ENCODE peak calls at places on chromosomes 5 and 9, in nine cellular contexts. One of them, this sample, is unnamed.

GRCh38 chr5:74028406-74028805 is 402.4 kb downstream of the ARHGEF28 start:
- DNase-seq in HCT116: peak; percentile 60
- DNase-seq in K562: no peak
- DNase-seq in adrenal gland: no peak
- DNase-seq in ovary: no peak
- DNase-seq in IMR-90: peak; percentile 18
- DNase-seq in stomach: no peak
- DNase-seq in breast epithelium: no peak
- DNase-seq in uterus: no peak
- DNase-seq in this sample: no peak

GRCh38 chr5:72600401-72600981 is 93.3 kb upstream of the ZNF366 start:
- DNase-seq in HCT116: peak; percentile 10
- DNase-seq in K562: no peak
- DNase-seq in adrenal gland: no peak
- DNase-seq in ovary: no peak
- DNase-seq in IMR-90: peak; percentile 95
- DNase-seq in stomach: no peak
- DNase-seq in breast epithelium: no peak
- DNase-seq in uterus: no peak
- DNase-seq in this sample: no peak

GRCh38 chr9:135500071-135500524 is 384 bp upstream of the MRPS2 start:
- DNase-seq in HCT116: no peak
- DNase-seq in K562: no peak
- DNase-seq in adrenal gland: no peak
- DNase-seq in ovary: no peak
- DNase-seq in IMR-90: peak; percentile 44
- DNase-seq in stomach: no peak
- DNase-seq in breast epithelium: no peak
- DNase-seq in uterus: no peak
- DNase-seq in this sample: no peak

GRCh38 chr9:132124800-132125199 is 37.1 kb upstream of the NTNG2 start:
- DNase-seq in HCT116: no peak
- DNase-seq in K562: no peak
- DNase-seq in adrenal gland: no peak
- DNase-seq in ovary: no peak
- DNase-seq in IMR-90: no peak
- DNase-seq in stomach: no peak
- DNase-seq in breast epithelium: no peak
- DNase-seq in uterus: no peak
- DNase-seq in this sample: no peak

GRCh38 chr5:1497271-1497777 is 26.4 kb downstream of the LPCAT1 start:
- DNase-seq in HCT116: no peak
- DNase-seq in K562: no peak
- DNase-seq in adrenal gland: no peak
- DNase-seq in ovary: no peak
- DNase-seq in IMR-90: no peak
- DNase-seq in stomach: no peak
- DNase-seq in breast epithelium: no peak
- DNase-seq in uterus: peak; percentile 44
- DNase-seq in this sample: no peak

GRCh38 chr9:128026255-128027165 is 40.6 kb downstream of the NAIF1 start:
- DNase-seq in HCT116: no peak
- DNase-seq in K562: no peak
- DNase-seq in adrenal gland: no peak
- DNase-seq in ovary: no peak
- DNase-seq in IMR-90: no peak
- DNase-seq in stomach: peak; percentile 38
- DNase-seq in breast epithelium: peak; percentile 31
- DNase-seq in uterus: no peak
- DNase-seq in this sample: no peak

GRCh38 chr9:13731637-13732036 is 452.1 kb upstream of the MPDZ start:
- DNase-seq in HCT116: no peak
- DNase-seq in K562: no peak
- DNase-seq in adrenal gland: no peak
- DNase-seq in ovary: no peak
- DNase-seq in IMR-90: no peak
- DNase-seq in stomach: no peak
- DNase-seq in breast epithelium: no peak
- DNase-seq in uterus: no peak
- DNase-seq in this sample: no peak

GRCh38 chr9:5557606-5558587 is 47.6 kb downstream of the PDCD1LG2 start:
- DNase-seq in HCT116: no peak
- DNase-seq in K562: no peak
- DNase-seq in adrenal gland: no peak
- DNase-seq in ovary: no peak
- DNase-seq in IMR-90: no peak
- DNase-seq in stomach: no peak
- DNase-seq in breast epithelium: no peak
- DNase-seq in uterus: peak; percentile 28
- DNase-seq in this sample: no peak

GRCh38 chr9:120927125-120928014 is 774 bp upstream of the TRAF1 start:
- DNase-seq in HCT116: no peak
- DNase-seq in K562: no peak
- DNase-seq in adrenal gland: no peak
- DNase-seq in ovary: no peak
- DNase-seq in IMR-90: no peak
- DNase-seq in stomach: no peak
- DNase-seq in breast epithelium: no peak
- DNase-seq in uterus: no peak
- DNase-seq in this sample: no peak

GRCh38 chr5:34691326-34691725 is 35.2 kb downstream of the RAI14 start:
- DNase-seq in HCT116: no peak
- DNase-seq in K562: no peak
- DNase-seq in adrenal gland: no peak
- DNase-seq in ovary: no peak
- DNase-seq in IMR-90: no peak
- DNase-seq in stomach: no peak
- DNase-seq in breast epithelium: no peak
- DNase-seq in uterus: no peak
- DNase-seq in this sample: no peak

GRCh38 chr9:126965541-126966428 is 51.2 kb downstream of the RALGPS1 start:
- DNase-seq in HCT116: peak; percentile 38
- DNase-seq in K562: no peak
- DNase-seq in adrenal gland: peak; percentile 60
- DNase-seq in ovary: peak; percentile 49
- DNase-seq in IMR-90: peak; percentile 61
- DNase-seq in stomach: peak; percentile 46
- DNase-seq in breast epithelium: no peak
- DNase-seq in uterus: peak; percentile 50
- DNase-seq in this sample: peak; percentile 72

GRCh38 chr5:79020861-79021561 is 35.9 kb upstream of the ARSB start:
- DNase-seq in HCT116: peak; percentile 58
- DNase-seq in K562: peak; percentile 28
- DNase-seq in adrenal gland: peak; percentile 58
- DNase-seq in ovary: peak; percentile 50
- DNase-seq in IMR-90: peak; percentile 78
- DNase-seq in stomach: peak; percentile 60
- DNase-seq in breast epithelium: peak; percentile 31
- DNase-seq in uterus: peak; percentile 52
- DNase-seq in this sample: peak; percentile 70

GRCh38 chr5:139841549-139841948 is 45.9 kb downstream of the PSD2 start:
- DNase-seq in HCT116: no peak
- DNase-seq in K562: no peak
- DNase-seq in adrenal gland: no peak
- DNase-seq in ovary: no peak
- DNase-seq in IMR-90: no peak
- DNase-seq in stomach: no peak
- DNase-seq in breast epithelium: no peak
- DNase-seq in uterus: no peak
- DNase-seq in this sample: no peak

GRCh38 chr9:137025120-137025966 is 2.7 kb downstream of the ABCA2 start:
- DNase-seq in HCT116: no peak
- DNase-seq in K562: no peak
- DNase-seq in adrenal gland: no peak
- DNase-seq in ovary: no peak
- DNase-seq in IMR-90: no peak
- DNase-seq in stomach: peak; percentile 91
- DNase-seq in breast epithelium: peak; percentile 79
- DNase-seq in uterus: no peak
- DNase-seq in this sample: peak; percentile 77

DNA sequence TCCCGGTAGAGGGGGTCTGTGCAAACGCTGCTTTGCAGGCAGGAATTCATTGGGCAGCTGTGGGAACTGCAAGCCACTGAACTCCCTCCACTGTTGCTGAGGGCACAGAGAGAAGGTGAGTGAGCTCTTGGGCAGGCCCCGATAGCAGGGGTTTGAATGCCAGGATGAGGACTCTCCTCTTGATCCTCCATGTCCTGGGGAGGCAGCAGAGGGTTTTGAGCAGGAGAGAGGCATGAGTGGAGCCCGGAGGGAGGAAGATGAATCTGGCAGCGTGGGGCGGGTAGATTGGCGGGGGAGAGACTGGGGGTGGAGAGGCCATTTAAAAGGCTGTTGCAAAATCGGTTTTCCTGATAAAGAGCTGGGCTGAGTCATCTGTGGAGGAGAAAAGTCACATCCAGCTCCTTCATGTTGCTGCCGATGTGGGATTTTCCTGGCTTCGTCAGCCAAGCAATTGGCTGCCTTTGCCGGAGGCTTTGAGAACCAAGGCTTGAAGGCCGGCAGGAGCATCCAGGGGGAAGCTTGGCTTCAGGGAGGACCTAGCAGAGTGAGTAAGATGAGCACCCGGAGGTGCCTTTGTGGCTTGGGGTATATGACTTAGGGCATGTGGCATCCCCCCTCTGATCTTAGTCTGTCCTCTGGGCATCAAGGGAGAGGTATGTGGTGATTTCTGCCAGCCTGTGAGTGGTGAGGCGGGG is at the start of gene SYNPO:
- DNase-seq in HCT116: no peak
- DNase-seq in K562: peak; percentile 68
- DNase-seq in adrenal gland: peak; percentile 88
- DNase-seq in ovary: peak; percentile 92
- DNase-seq in IMR-90: peak; percentile 98
- DNase-seq in stomach: peak; percentile 53
- DNase-seq in breast epithelium: no peak
- DNase-seq in uterus: peak; percentile 92
- DNase-seq in this sample: peak; percentile 85
- TF ChIP-seq POLR2A in HCT116: no peak
- TF ChIP-seq POLR2A in K562: no peak
- TF ChIP-seq POLR2A in adrenal gland: peak; percentile 84
- TF ChIP-seq POLR2A in ovary: peak; percentile 15
- TF ChIP-seq POLR2A in IMR-90: peak; percentile 63
- TF ChIP-seq POLR2A in stomach: no peak
- TF ChIP-seq POLR2A in breast epithelium: no peak
- TF ChIP-seq POLR2A in uterus: no peak
- TF ChIP-seq POLR2A in this sample: no peak

GRCh38 chr5:82882316-82882715 is 194.9 kb downstream of the TMEM167A start:
- DNase-seq in HCT116: no peak
- DNase-seq in K562: no peak
- DNase-seq in adrenal gland: no peak
- DNase-seq in ovary: no peak
- DNase-seq in IMR-90: no peak
- DNase-seq in stomach: no peak
- DNase-seq in breast epithelium: no peak
- DNase-seq in uterus: no peak
- DNase-seq in this sample: no peak
- H3K4me1 ChIP-seq in HCT116: peaks cover 3% of the 10 kb centered on the region
- H3K4me1 ChIP-seq in K562: no peaks in the 10 kb centered on the region
- H3K4me1 ChIP-seq in adrenal gland: no peaks in the 10 kb centered on the region
- H3K4me1 ChIP-seq in ovary: no peaks in the 10 kb centered on the region
- H3K4me1 ChIP-seq in IMR-90: peaks cover 2% of the 10 kb centered on the region
- H3K4me1 ChIP-seq in stomach: no peaks in the 10 kb centered on the region
- H3K4me1 ChIP-seq in breast epithelium: no peaks in the 10 kb centered on the region
- H3K4me1 ChIP-seq in uterus: no peaks in the 10 kb centered on the region
- H3K4me1 ChIP-seq in this sample: no peaks in the 10 kb centered on the region

GRCh38 chr5:169748189-169748588 is 111.1 kb downstream of the DOCK2 start:
- DNase-seq in HCT116: no peak
- DNase-seq in K562: no peak
- DNase-seq in adrenal gland: no peak
- DNase-seq in ovary: no peak
- DNase-seq in IMR-90: no peak
- DNase-seq in stomach: no peak
- DNase-seq in breast epithelium: no peak
- DNase-seq in uterus: no peak
- DNase-seq in this sample: no peak
- H3K36me3 ChIP-seq in HCT116: no peaks in the 10 kb centered on the region
- H3K36me3 ChIP-seq in K562: peaks cover 5% of the 10 kb centered on the region
- H3K36me3 ChIP-seq in adrenal gland: no peaks in the 10 kb centered on the region
- H3K36me3 ChIP-seq in ovary: no peaks in the 10 kb centered on the region
- H3K36me3 ChIP-seq in IMR-90: no peaks in the 10 kb centered on the region
- H3K36me3 ChIP-seq in stomach: peaks cover 7% of the 10 kb centered on the region
- H3K36me3 ChIP-seq in breast epithelium: no peaks in the 10 kb centered on the region
- H3K36me3 ChIP-seq in uterus: no peaks in the 10 kb centered on the region
- H3K36me3 ChIP-seq in this sample: no peaks in the 10 kb centered on the region

GRCh38 chr9:83919111-83919510 is 2.1 kb downstream of the KIF27 start:
- DNase-seq in HCT116: no peak
- DNase-seq in K562: no peak
- DNase-seq in adrenal gland: no peak
- DNase-seq in ovary: no peak
- DNase-seq in IMR-90: no peak
- DNase-seq in stomach: no peak
- DNase-seq in breast epithelium: no peak
- DNase-seq in uterus: no peak
- DNase-seq in this sample: no peak

GRCh38 chr9:83920469-83920941 is 727 bp downstream of the KIF27 start:
- DNase-seq in HCT116: no peak
- DNase-seq in K562: peak; percentile 27
- DNase-seq in adrenal gland: no peak
- DNase-seq in ovary: peak; percentile 65
- DNase-seq in IMR-90: peak; percentile 38
- DNase-seq in stomach: peak; percentile 62
- DNase-seq in breast epithelium: peak; percentile 55
- DNase-seq in uterus: no peak
- DNase-seq in this sample: peak; percentile 79

DNA sequence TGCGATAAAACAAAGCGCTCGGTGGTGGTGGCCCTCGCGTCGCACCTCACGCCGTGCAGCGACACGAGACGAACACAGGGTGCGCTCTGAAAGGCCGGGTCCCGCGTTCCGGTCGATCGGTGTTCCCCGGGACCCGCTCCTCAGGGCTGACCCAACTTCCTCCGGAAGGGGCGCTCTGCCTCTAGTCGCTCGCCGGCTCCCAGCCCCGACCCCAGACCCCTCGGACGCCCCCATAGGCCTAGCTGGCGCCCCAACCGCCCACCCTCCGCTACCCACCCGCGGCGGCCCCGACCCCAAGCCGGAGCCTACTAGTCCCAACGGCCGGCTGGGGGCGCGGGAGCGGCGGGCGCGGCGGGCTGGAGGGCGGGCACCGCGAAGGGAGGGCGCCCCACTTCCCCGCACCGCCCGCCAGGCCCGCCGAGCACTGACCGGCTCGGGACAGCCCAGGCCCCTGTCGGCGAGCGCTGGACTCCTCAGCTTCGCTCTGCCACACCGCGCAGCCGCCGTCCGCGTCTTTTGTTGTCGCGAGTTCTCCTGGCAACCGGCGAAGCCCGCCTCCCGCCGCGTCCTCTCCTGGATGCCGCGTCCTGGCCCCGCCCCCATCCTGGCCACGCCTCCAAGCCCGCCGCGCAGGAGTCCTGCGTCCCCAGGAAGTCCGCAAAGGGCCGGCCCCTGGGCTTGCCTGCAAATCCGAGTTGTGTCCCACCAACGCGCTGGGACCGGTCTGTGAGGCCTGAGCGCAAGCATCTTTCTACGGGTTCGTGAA is at the start of gene KIF27:
- DNase-seq in HCT116: peak; percentile 91
- DNase-seq in K562: peak; percentile 90
- DNase-seq in adrenal gland: peak; percentile 99
- DNase-seq in ovary: peak; percentile 99
- DNase-seq in IMR-90: peak; percentile 96
- DNase-seq in stomach: peak; percentile 99
- DNase-seq in breast epithelium: peak; percentile 99
- DNase-seq in uterus: peak; percentile 99
- DNase-seq in this sample: peak; percentile 99
- TF ChIP-seq POLR2A in HCT116: peak; percentile 91
- TF ChIP-seq POLR2A in K562: peak; percentile 65
- TF ChIP-seq POLR2A in adrenal gland: peak; percentile 86
- TF ChIP-seq POLR2A in ovary: peak; percentile 92
- TF ChIP-seq POLR2A in IMR-90: peak; percentile 83
- TF ChIP-seq POLR2A in stomach: no peak
- TF ChIP-seq POLR2A in breast epithelium: peak; percentile 66
- TF ChIP-seq POLR2A in uterus: peak; percentile 87
- TF ChIP-seq POLR2A in this sample: peak; percentile 17

GRCh38 chr9:97770808-97771372 is 73.8 kb upstream of the XPA start:
- DNase-seq in HCT116: no peak
- DNase-seq in K562: no peak
- DNase-seq in adrenal gland: no peak
- DNase-seq in ovary: no peak
- DNase-seq in IMR-90: no peak
- DNase-seq in stomach: no peak
- DNase-seq in breast epithelium: no peak
- DNase-seq in uterus: no peak
- DNase-seq in this sample: no peak
- H3K4me1 ChIP-seq in HCT116: no peaks in the 10 kb centered on the region
- H3K4me1 ChIP-seq in K562: no peaks in the 10 kb centered on the region
- H3K4me1 ChIP-seq in adrenal gland: no peaks in the 10 kb centered on the region
- H3K4me1 ChIP-seq in ovary: no peaks in the 10 kb centered on the region
- H3K4me1 ChIP-seq in IMR-90: peaks cover 3% of the 10 kb centered on the region
- H3K4me1 ChIP-seq in stomach: no peaks in the 10 kb centered on the region
- H3K4me1 ChIP-seq in breast epithelium: no peaks in the 10 kb centered on the region
- H3K4me1 ChIP-seq in uterus: no peaks in the 10 kb centered on the region
- H3K4me1 ChIP-seq in this sample: no peaks in the 10 kb centered on the region